ENCODE peak calls at places on chromosomes 3 and 15, in seven cellular contexts. L is GM12878, Z is transverse colon, C is A549, N is suprapubic skin, W is ovary, S is K562. P is an unnamed sample.

GRCh38 chr15:64911317-64912186 is at the start of gene ANKDD1A:
- DNase-seq in L (no peak), S (peak; percentile 75), Z (peak; percentile 73), C (peak; percentile 70), W (peak; percentile 87), N (peak; percentile 83), P (no peak)

GRCh38 chr3:16849795-16850194 is 35.0 kb upstream of the PLCL2 start:
- DNase-seq in W (no peak), S (no peak), C (no peak), Z (no peak), N (no peak), L (no peak), P (no peak)

GRCh38 chr3:66449411-66449931 is 51.4 kb downstream of the LRIG1 start:
- DNase-seq in C (no peak), W (no peak), Z (no peak), N (no peak), S (no peak), L (no peak), P (no peak)

GRCh38 chr3:183265157-183265642 is 12.1 kb downstream of the B3GNT5 start:
- DNase-seq in W (peak; percentile 50), S (no peak), Z (no peak), N (no peak), L (no peak), C (no peak), P (no peak)

GRCh38 chr3:60669636-60670035 is 581.6 kb downstream of the FHIT start:
- DNase-seq in N (no peak), S (no peak), C (no peak), Z (no peak), W (no peak), L (no peak), P (no peak)

GRCh38 chr15:34987182-34987488 is 952 bp downstream of the ZNF770 start:
- DNase-seq in N (no peak), C (no peak), W (no peak), S (peak; percentile 31), Z (no peak), L (no peak), P (no peak)

GRCh38 chr3:164094546-164094945 is 983.8 kb downstream of the SI start:
- DNase-seq in C (no peak), W (no peak), L (no peak), S (no peak), Z (no peak), N (no peak), P (no peak)

GRCh38 chr15:36831125-36831914 is 251.9 kb downstream of the CDIN1 start:
- DNase-seq in W (no peak), C (no peak), L (peak; percentile 53), N (no peak), Z (no peak), S (no peak), P (no peak)

GRCh38 chr15:81937189-81937588 is 108.6 kb downstream of the MEX3B start:
- DNase-seq in C (no peak), W (no peak), Z (no peak), S (no peak), N (no peak), L (no peak), P (no peak)

GRCh38 chr3:48429416-48430358 is at the start of gene PLXNB1:
- DNase-seq in Z (peak; percentile 84), S (peak; percentile 89), L (no peak), N (peak; percentile 89), W (peak; percentile 87), C (peak; percentile 47), P (peak; percentile 82)

GRCh38 chr3:30611613-30612421 is 5.4 kb downstream of the TGFBR2 start:
- DNase-seq in S (no peak), Z (no peak), C (peak; percentile 73), W (no peak), L (no peak), N (no peak), P (no peak)

GRCh38 chr3:13045904-13046568 is 27.2 kb downstream of the IQSEC1 start:
- DNase-seq in L (peak; percentile 76), N (no peak), W (no peak), C (no peak), S (peak; percentile 38), Z (peak; percentile 59), P (peak; percentile 47)

GRCh38 chr3:28800203-28800602 is 451.6 kb upstream of the AZI2 start:
- DNase-seq in C (no peak), W (no peak), L (no peak), N (no peak), S (no peak), Z (no peak), P (no peak)

GRCh38 chr3:157130881-157131251 is 29.1 kb downstream of the CCNL1 start:
- DNase-seq in W (no peak), L (no peak), S (no peak), Z (no peak), N (no peak), C (no peak), P (no peak)

GRCh38 chr3:41000471-41000870 is 198.8 kb upstream of the CTNNB1 start:
- DNase-seq in Z (no peak), L (no peak), N (no peak), C (no peak), W (no peak), S (no peak), P (no peak)

GRCh38 chr3:162492446-162493081 is 996.0 kb downstream of the OTOL1 start:
- DNase-seq in L (no peak), S (no peak), C (peak; percentile 67), Z (no peak), W (no peak), N (no peak), P (no peak)

GRCh38 chr15:71501344-71502128 is 308.8 kb upstream of the NR2E3 start:
- DNase-seq in S (no peak), C (no peak), N (no peak), Z (no peak), L (no peak), W (no peak), P (no peak)

GRCh38 chr15:62299541-62299940 is 134.5 kb upstream of the C2CD4B start:
- DNase-seq in S (no peak), L (no peak), W (no peak), C (no peak), Z (no peak), N (no peak), P (no peak)

GRCh38 chr3:157467165-157467564 is 30.5 kb downstream of the PTX3 start:
- DNase-seq in C (no peak), Z (no peak), L (no peak), S (no peak), W (no peak), N (no peak), P (no peak)

GRCh38 chr15:82196353-82196752 is 66.2 kb downstream of the EFL1 start:
- DNase-seq in N (no peak), C (no peak), W (no peak), S (no peak), L (no peak), Z (no peak), P (no peak)

GRCh38 chr3:66722675-66723074 is 221.9 kb upstream of the LRIG1 start:
- DNase-seq in N (no peak), L (no peak), Z (peak; percentile 39), W (peak; percentile 76), S (no peak), C (peak; percentile 1), P (peak; percentile 14)

GRCh38 chr15:59294961-59295741 is 77.5 kb downstream of the MYO1E start:
- DNase-seq in C (peak; percentile 91), W (no peak), S (no peak), L (no peak), Z (no peak), N (no peak), P (no peak)

GRCh38 chr3:20254268-20255117 is 68.5 kb upstream of the SGO1 start:
- DNase-seq in C (no peak), S (no peak), N (no peak), L (no peak), W (no peak), Z (no peak), P (no peak)

GRCh38 chr3:197953325-197953724 is 3.3 kb downstream of the RPL35A start:
- DNase-seq in S (no peak), N (no peak), L (no peak), W (no peak), Z (no peak), C (no peak), P (no peak)

GRCh38 chr3:197951392-197951990 is 1.5 kb downstream of the RPL35A start:
- DNase-seq in S (no peak), C (no peak), W (no peak), Z (no peak), L (no peak), N (no peak), P (no peak)

GRCh38 chr3:197952440-197952839 is 2.5 kb downstream of the RPL35A start:
- DNase-seq in C (no peak), L (no peak), S (no peak), Z (no peak), N (no peak), W (no peak), P (no peak)

GRCh38 chr3:197956070-197956469 is 3.9 kb upstream of the LMLN start:
- DNase-seq in Z (no peak), S (no peak), C (no peak), N (no peak), L (no peak), W (no peak), P (no peak)

GRCh38 chr3:197953881-197954280 is 3.9 kb downstream of the RPL35A start:
- DNase-seq in C (no peak), L (no peak), W (no peak), S (no peak), N (no peak), Z (no peak), P (no peak)
- TF ChIP-seq EP300 in C (no peak), L (no peak), W (no peak), S (no peak), N (no peak), Z (no peak), P (no peak)

DNA sequence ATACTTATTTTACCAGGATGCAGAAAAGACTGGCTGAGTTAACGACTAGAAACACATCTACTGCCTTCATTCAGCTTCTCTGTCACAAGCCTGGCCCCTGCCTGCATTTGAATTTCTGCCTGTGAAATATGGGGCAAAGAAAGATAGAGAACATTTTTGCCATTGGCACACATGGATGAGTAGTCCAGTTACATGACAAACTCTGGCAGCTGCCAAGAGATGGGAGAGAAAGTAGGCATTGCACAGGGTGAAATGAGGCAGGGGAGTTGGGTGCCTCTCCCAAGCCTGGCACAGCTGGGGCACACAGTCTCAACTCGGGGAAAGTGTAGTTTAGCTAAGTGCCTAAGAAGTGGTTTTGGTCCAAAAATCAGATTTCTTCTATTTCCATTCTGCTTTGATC is 24.0 kb downstream of the ANXA2 start:
- DNase-seq in S (no peak), Z (no peak), C (peak; percentile 20), N (no peak), W (no peak), L (no peak), P (no peak)
- TF ChIP-seq EP300 in S (no peak), Z (no peak), C (no peak), N (no peak), W (no peak), L (no peak), P (no peak)

GRCh38 chr3:105315827-105316226 is 50.9 kb upstream of the ALCAM start:
- DNase-seq in Z (no peak), W (no peak), S (no peak), L (no peak), C (no peak), N (no peak), P (no peak)
- TF ChIP-seq EP300 in Z (no peak), W (no peak), S (no peak), L (no peak), C (no peak), N (no peak), P (no peak)

DNA sequence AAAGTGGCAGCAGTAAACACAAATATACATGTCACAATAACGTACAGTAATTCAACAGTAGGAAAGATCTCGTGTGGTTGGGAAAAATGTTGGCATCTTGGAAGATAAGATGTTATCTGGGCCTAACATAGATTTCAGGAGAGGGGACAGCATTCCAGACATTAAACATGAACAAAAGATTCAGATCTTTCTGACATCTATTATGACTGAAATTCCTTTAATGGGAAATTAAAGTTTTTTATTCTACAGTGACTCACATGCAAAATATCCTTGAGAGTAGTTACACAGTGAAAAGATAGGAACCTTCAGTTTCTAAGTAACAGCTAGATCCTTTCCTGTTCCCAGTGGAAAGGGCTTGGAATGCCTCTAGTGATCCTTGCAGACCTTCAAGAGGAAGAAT is 9.2 kb downstream of the NDUFB5 start:
- DNase-seq in C (no peak), N (no peak), W (no peak), L (no peak), Z (no peak), S (no peak), P (no peak)
- TF ChIP-seq EP300 in C (no peak), N (no peak), W (no peak), L (no peak), Z (no peak), S (no peak), P (no peak)